ENCODE peak calls at places on chromosomes 7 and 10, in six cellular contexts. One of them, this sample, is unnamed.

GRCh38 chr10:89805599-89806013 is 104.2 kb downstream of the KIF20B start:
- DNase-seq in aorta: no peak
- DNase-seq in HEK293T: no peak
- DNase-seq in DMS153: no peak
- DNase-seq in stimulated activated CD8-positive, alpha-beta memory T cell treated with anti-CD3 and anti-CD28 coated beads, Interleukin-2, amount 100 ng/mL, for 48 hours: peak
- DNase-seq in left cardiac atrium: no peak
- DNase-seq in this sample: no peak

GRCh38 chr10:78173360-78174020 is 139.8 kb downstream of the RPS24 start:
- DNase-seq in aorta: no peak
- DNase-seq in HEK293T: no peak
- DNase-seq in DMS153: no peak
- DNase-seq in stimulated activated CD8-positive, alpha-beta memory T cell treated with anti-CD3 and anti-CD28 coated beads, Interleukin-2, amount 100 ng/mL, for 48 hours: no peak
- DNase-seq in left cardiac atrium: no peak
- DNase-seq in this sample: no peak

GRCh38 chr10:11163990-11164805 is 146.5 kb downstream of the CELF2 start:
- DNase-seq in aorta: no peak
- DNase-seq in HEK293T: no peak
- DNase-seq in DMS153: no peak
- DNase-seq in stimulated activated CD8-positive, alpha-beta memory T cell treated with anti-CD3 and anti-CD28 coated beads, Interleukin-2, amount 100 ng/mL, for 48 hours: no peak
- DNase-seq in left cardiac atrium: no peak
- DNase-seq in this sample: no peak

GRCh38 chr7:151383638-151384351 is 26.0 kb downstream of the WDR86 start:
- DNase-seq in aorta: no peak
- DNase-seq in HEK293T: no peak
- DNase-seq in DMS153: no peak
- DNase-seq in stimulated activated CD8-positive, alpha-beta memory T cell treated with anti-CD3 and anti-CD28 coated beads, Interleukin-2, amount 100 ng/mL, for 48 hours: no peak
- DNase-seq in left cardiac atrium: no peak
- DNase-seq in this sample: no peak

GRCh38 chr10:15035385-15036301 is 8.1 kb upstream of the OLAH start:
- DNase-seq in aorta: peak
- DNase-seq in HEK293T: peak
- DNase-seq in DMS153: no peak
- DNase-seq in stimulated activated CD8-positive, alpha-beta memory T cell treated with anti-CD3 and anti-CD28 coated beads, Interleukin-2, amount 100 ng/mL, for 48 hours: no peak
- DNase-seq in left cardiac atrium: no peak
- DNase-seq in this sample: no peak

GRCh38 chr7:31114593-31115343 is 62.7 kb downstream of the ADCYAP1R1 start:
- DNase-seq in aorta: no peak
- DNase-seq in HEK293T: peak
- DNase-seq in DMS153: no peak
- DNase-seq in stimulated activated CD8-positive, alpha-beta memory T cell treated with anti-CD3 and anti-CD28 coated beads, Interleukin-2, amount 100 ng/mL, for 48 hours: no peak
- DNase-seq in left cardiac atrium: no peak
- DNase-seq in this sample: peak

GRCh38 chr10:48462482-48463020 is 142.3 kb downstream of the ARHGAP22 start:
- DNase-seq in aorta: peak
- DNase-seq in HEK293T: no peak
- DNase-seq in DMS153: no peak
- DNase-seq in stimulated activated CD8-positive, alpha-beta memory T cell treated with anti-CD3 and anti-CD28 coated beads, Interleukin-2, amount 100 ng/mL, for 48 hours: no peak
- DNase-seq in left cardiac atrium: peak
- DNase-seq in this sample: no peak

GRCh38 chr10:125692246-125692931 is 9.4 kb upstream of the TEX36 start:
- DNase-seq in aorta: no peak
- DNase-seq in HEK293T: no peak
- DNase-seq in DMS153: no peak
- DNase-seq in stimulated activated CD8-positive, alpha-beta memory T cell treated with anti-CD3 and anti-CD28 coated beads, Interleukin-2, amount 100 ng/mL, for 48 hours: no peak
- DNase-seq in left cardiac atrium: no peak
- DNase-seq in this sample: no peak

GRCh38 chr10:11330383-11331020 is 280.9 kb downstream of the USP6NL start:
- DNase-seq in aorta: no peak
- DNase-seq in HEK293T: no peak
- DNase-seq in DMS153: no peak
- DNase-seq in stimulated activated CD8-positive, alpha-beta memory T cell treated with anti-CD3 and anti-CD28 coated beads, Interleukin-2, amount 100 ng/mL, for 48 hours: no peak
- DNase-seq in left cardiac atrium: no peak
- DNase-seq in this sample: no peak

GRCh38 chr7:46707973-46708372 is 786.9 kb upstream of the IGFBP3 start:
- DNase-seq in aorta: no peak
- DNase-seq in HEK293T: no peak
- DNase-seq in DMS153: no peak
- DNase-seq in stimulated activated CD8-positive, alpha-beta memory T cell treated with anti-CD3 and anti-CD28 coated beads, Interleukin-2, amount 100 ng/mL, for 48 hours: no peak
- DNase-seq in left cardiac atrium: no peak
- DNase-seq in this sample: no peak

GRCh38 chr7:542935-543789 is 23.5 kb upstream of the PDGFA start:
- DNase-seq in aorta: peak
- DNase-seq in HEK293T: no peak
- DNase-seq in DMS153: no peak
- DNase-seq in stimulated activated CD8-positive, alpha-beta memory T cell treated with anti-CD3 and anti-CD28 coated beads, Interleukin-2, amount 100 ng/mL, for 48 hours: no peak
- DNase-seq in left cardiac atrium: peak
- DNase-seq in this sample: no peak

GRCh38 chr10:60521974-60522405 is 132.3 kb upstream of the ANK3 start:
- DNase-seq in aorta: no peak
- DNase-seq in HEK293T: peak
- DNase-seq in DMS153: peak
- DNase-seq in stimulated activated CD8-positive, alpha-beta memory T cell treated with anti-CD3 and anti-CD28 coated beads, Interleukin-2, amount 100 ng/mL, for 48 hours: no peak
- DNase-seq in left cardiac atrium: no peak
- DNase-seq in this sample: no peak

GRCh38 chr10:23694446-23694920 is 255.6 kb downstream of the OTUD1 start:
- DNase-seq in aorta: no peak
- DNase-seq in HEK293T: peak
- DNase-seq in DMS153: no peak
- DNase-seq in stimulated activated CD8-positive, alpha-beta memory T cell treated with anti-CD3 and anti-CD28 coated beads, Interleukin-2, amount 100 ng/mL, for 48 hours: no peak
- DNase-seq in left cardiac atrium: no peak
- DNase-seq in this sample: no peak

GRCh38 chr10:100775346-100775745 is 30.0 kb downstream of the PAX2 start:
- DNase-seq in aorta: peak
- DNase-seq in HEK293T: no peak
- DNase-seq in DMS153: no peak
- DNase-seq in stimulated activated CD8-positive, alpha-beta memory T cell treated with anti-CD3 and anti-CD28 coated beads, Interleukin-2, amount 100 ng/mL, for 48 hours: no peak
- DNase-seq in left cardiac atrium: peak
- DNase-seq in this sample: no peak

GRCh38 chr10:77504196-77504869 is 133.3 kb downstream of the KCNMA1 start:
- DNase-seq in aorta: no peak
- DNase-seq in HEK293T: no peak
- DNase-seq in DMS153: no peak
- DNase-seq in stimulated activated CD8-positive, alpha-beta memory T cell treated with anti-CD3 and anti-CD28 coated beads, Interleukin-2, amount 100 ng/mL, for 48 hours: no peak
- DNase-seq in left cardiac atrium: no peak
- DNase-seq in this sample: no peak

GRCh38 chr7:106329971-106330733 is 45.4 kb upstream of the NAMPT start:
- DNase-seq in aorta: peak
- DNase-seq in HEK293T: no peak
- DNase-seq in DMS153: no peak
- DNase-seq in stimulated activated CD8-positive, alpha-beta memory T cell treated with anti-CD3 and anti-CD28 coated beads, Interleukin-2, amount 100 ng/mL, for 48 hours: no peak
- DNase-seq in left cardiac atrium: no peak
- DNase-seq in this sample: peak

GRCh38 chr10:97821308-97822038 is 28.2 kb upstream of the GOLGA7B start:
- DNase-seq in aorta: no peak
- DNase-seq in HEK293T: no peak
- DNase-seq in DMS153: peak
- DNase-seq in stimulated activated CD8-positive, alpha-beta memory T cell treated with anti-CD3 and anti-CD28 coated beads, Interleukin-2, amount 100 ng/mL, for 48 hours: no peak
- DNase-seq in left cardiac atrium: peak
- DNase-seq in this sample: no peak

GRCh38 chr10:120327671-120328070 is 129.4 kb upstream of the PLPP4 start:
- DNase-seq in aorta: no peak
- DNase-seq in HEK293T: no peak
- DNase-seq in DMS153: no peak
- DNase-seq in stimulated activated CD8-positive, alpha-beta memory T cell treated with anti-CD3 and anti-CD28 coated beads, Interleukin-2, amount 100 ng/mL, for 48 hours: no peak
- DNase-seq in left cardiac atrium: no peak
- DNase-seq in this sample: no peak

GRCh38 chr7:77626515-77627306 is 69.5 kb upstream of the RSBN1L start:
- DNase-seq in aorta: no peak
- DNase-seq in HEK293T: no peak
- DNase-seq in DMS153: no peak
- DNase-seq in stimulated activated CD8-positive, alpha-beta memory T cell treated with anti-CD3 and anti-CD28 coated beads, Interleukin-2, amount 100 ng/mL, for 48 hours: no peak
- DNase-seq in left cardiac atrium: no peak
- DNase-seq in this sample: no peak

GRCh38 chr10:94963901-94964300 is 25.4 kb downstream of the CYP2C9 start:
- DNase-seq in aorta: no peak
- DNase-seq in HEK293T: peak
- DNase-seq in DMS153: no peak
- DNase-seq in stimulated activated CD8-positive, alpha-beta memory T cell treated with anti-CD3 and anti-CD28 coated beads, Interleukin-2, amount 100 ng/mL, for 48 hours: no peak
- DNase-seq in left cardiac atrium: no peak
- DNase-seq in this sample: no peak

GRCh38 chr10:103125323-103126267 is 67.5 kb downstream of the NT5C2 start:
- DNase-seq in aorta: no peak
- DNase-seq in HEK293T: no peak
- DNase-seq in DMS153: no peak
- DNase-seq in stimulated activated CD8-positive, alpha-beta memory T cell treated with anti-CD3 and anti-CD28 coated beads, Interleukin-2, amount 100 ng/mL, for 48 hours: no peak
- DNase-seq in left cardiac atrium: no peak
- DNase-seq in this sample: no peak

GRCh38 chr10:80453715-80454525 is at the start of gene TSPAN14:
- DNase-seq in aorta: peak
- DNase-seq in HEK293T: peak
- DNase-seq in DMS153: peak
- DNase-seq in stimulated activated CD8-positive, alpha-beta memory T cell treated with anti-CD3 and anti-CD28 coated beads, Interleukin-2, amount 100 ng/mL, for 48 hours: peak
- DNase-seq in left cardiac atrium: peak
- DNase-seq in this sample: peak

GRCh38 chr7:27677912-27678612 is 15.4 kb upstream of the HIBADH start:
- DNase-seq in aorta: no peak
- DNase-seq in HEK293T: no peak
- DNase-seq in DMS153: no peak
- DNase-seq in stimulated activated CD8-positive, alpha-beta memory T cell treated with anti-CD3 and anti-CD28 coated beads, Interleukin-2, amount 100 ng/mL, for 48 hours: no peak
- DNase-seq in left cardiac atrium: peak
- DNase-seq in this sample: no peak

GRCh38 chr10:110664483-110665420 is 20.6 kb downstream of the RBM20 start:
- DNase-seq in aorta: no peak
- DNase-seq in HEK293T: no peak
- DNase-seq in DMS153: no peak
- DNase-seq in stimulated activated CD8-positive, alpha-beta memory T cell treated with anti-CD3 and anti-CD28 coated beads, Interleukin-2, amount 100 ng/mL, for 48 hours: no peak
- DNase-seq in left cardiac atrium: no peak
- DNase-seq in this sample: peak

GRCh38 chr7:13540429-13540828 is 449.0 kb downstream of the ETV1 start:
- DNase-seq in aorta: no peak
- DNase-seq in HEK293T: no peak
- DNase-seq in DMS153: no peak
- DNase-seq in stimulated activated CD8-positive, alpha-beta memory T cell treated with anti-CD3 and anti-CD28 coated beads, Interleukin-2, amount 100 ng/mL, for 48 hours: no peak
- DNase-seq in left cardiac atrium: no peak
- DNase-seq in this sample: no peak

GRCh38 chr10:35546824-35547225 is 58.3 kb upstream of the GJD4 start:
- DNase-seq in aorta: no peak
- DNase-seq in HEK293T: no peak
- DNase-seq in DMS153: no peak
- DNase-seq in stimulated activated CD8-positive, alpha-beta memory T cell treated with anti-CD3 and anti-CD28 coated beads, Interleukin-2, amount 100 ng/mL, for 48 hours: no peak
- DNase-seq in left cardiac atrium: no peak
- DNase-seq in this sample: peak

GRCh38 chr10:24617771-24618396 is 105.8 kb downstream of the ARHGAP21 start:
- DNase-seq in aorta: peak
- DNase-seq in HEK293T: peak
- DNase-seq in DMS153: no peak
- DNase-seq in stimulated activated CD8-positive, alpha-beta memory T cell treated with anti-CD3 and anti-CD28 coated beads, Interleukin-2, amount 100 ng/mL, for 48 hours: peak
- DNase-seq in left cardiac atrium: peak
- DNase-seq in this sample: no peak

GRCh38 chr10:13056461-13057077 is 43.4 kb upstream of the OPTN start:
- DNase-seq in aorta: no peak
- DNase-seq in HEK293T: peak
- DNase-seq in DMS153: no peak
- DNase-seq in stimulated activated CD8-positive, alpha-beta memory T cell treated with anti-CD3 and anti-CD28 coated beads, Interleukin-2, amount 100 ng/mL, for 48 hours: no peak
- DNase-seq in left cardiac atrium: no peak
- DNase-seq in this sample: no peak

GRCh38 chr10:22228167-22228938 is 10.5 kb upstream of the EBLN1 start:
- DNase-seq in aorta: no peak
- DNase-seq in HEK293T: no peak
- DNase-seq in DMS153: no peak
- DNase-seq in stimulated activated CD8-positive, alpha-beta memory T cell treated with anti-CD3 and anti-CD28 coated beads, Interleukin-2, amount 100 ng/mL, for 48 hours: no peak
- DNase-seq in left cardiac atrium: no peak
- DNase-seq in this sample: no peak

GRCh38 chr7:75993689-75994387 is 557 bp downstream of the TMEM120A start:
- DNase-seq in aorta: peak
- DNase-seq in HEK293T: peak
- DNase-seq in DMS153: no peak
- DNase-seq in stimulated activated CD8-positive, alpha-beta memory T cell treated with anti-CD3 and anti-CD28 coated beads, Interleukin-2, amount 100 ng/mL, for 48 hours: no peak
- DNase-seq in left cardiac atrium: peak
- DNase-seq in this sample: no peak

GRCh38 chr7:99099499-99100077 is 44.3 kb downstream of the SMURF1 start:
- DNase-seq in aorta: no peak
- DNase-seq in HEK293T: no peak
- DNase-seq in DMS153: no peak
- DNase-seq in stimulated activated CD8-positive, alpha-beta memory T cell treated with anti-CD3 and anti-CD28 coated beads, Interleukin-2, amount 100 ng/mL, for 48 hours: no peak
- DNase-seq in left cardiac atrium: peak
- DNase-seq in this sample: no peak

GRCh38 chr7:92614586-92615237 is 24.5 kb upstream of the FAM133B start:
- DNase-seq in aorta: no peak
- DNase-seq in HEK293T: no peak
- DNase-seq in DMS153: no peak
- DNase-seq in stimulated activated CD8-positive, alpha-beta memory T cell treated with anti-CD3 and anti-CD28 coated beads, Interleukin-2, amount 100 ng/mL, for 48 hours: no peak
- DNase-seq in left cardiac atrium: no peak
- DNase-seq in this sample: no peak